ENCODE peak calls at places on chromosomes 6 and 20, in nine cellular contexts. One of them, this sample, is unnamed.

GRCh38 chr6:33583591-33584155 is 3.6 kb upstream of the BAK1 start:
- DNase-seq in left ventricle myocardium inferior: no peak
- DNase-seq in body of pancreas: no peak
- DNase-seq in neural progenitor cell: peak; percentile 46
- DNase-seq in CD8-positive, alpha-beta T cell: no peak
- DNase-seq in heart left ventricle: no peak
- DNase-seq in cardiac muscle cell: no peak
- DNase-seq in thoracic aorta: no peak
- DNase-seq in adipocyte: peak; percentile 29
- DNase-seq in this sample: peak; percentile 49

GRCh38 chr6:36911946-36912555 is 26.3 kb downstream of the C6orf89 start:
- DNase-seq in left ventricle myocardium inferior: no peak
- DNase-seq in body of pancreas: no peak
- DNase-seq in neural progenitor cell: no peak
- DNase-seq in CD8-positive, alpha-beta T cell: peak; percentile 14
- DNase-seq in heart left ventricle: no peak
- DNase-seq in cardiac muscle cell: no peak
- DNase-seq in thoracic aorta: no peak
- DNase-seq in adipocyte: no peak
- DNase-seq in this sample: no peak

GRCh38 chr6:108707328-108707976 is 140.8 kb upstream of the ARMC2 start:
- DNase-seq in left ventricle myocardium inferior: no peak
- DNase-seq in body of pancreas: no peak
- DNase-seq in neural progenitor cell: no peak
- DNase-seq in CD8-positive, alpha-beta T cell: no peak
- DNase-seq in heart left ventricle: no peak
- DNase-seq in cardiac muscle cell: no peak
- DNase-seq in thoracic aorta: no peak
- DNase-seq in adipocyte: no peak
- DNase-seq in this sample: no peak

GRCh38 chr20:4656491-4656890 is 65.2 kb upstream of the PRND start:
- DNase-seq in left ventricle myocardium inferior: no peak
- DNase-seq in body of pancreas: no peak
- DNase-seq in neural progenitor cell: no peak
- DNase-seq in CD8-positive, alpha-beta T cell: no peak
- DNase-seq in heart left ventricle: no peak
- DNase-seq in cardiac muscle cell: no peak
- DNase-seq in thoracic aorta: no peak
- DNase-seq in adipocyte: peak; percentile 47
- DNase-seq in this sample: no peak

GRCh38 chr6:133241901-133242760 is 974 bp downstream of the EYA4 start:
- DNase-seq in left ventricle myocardium inferior: peak; percentile 19
- DNase-seq in body of pancreas: peak; percentile 13
- DNase-seq in neural progenitor cell: peak; percentile 68
- DNase-seq in CD8-positive, alpha-beta T cell: no peak
- DNase-seq in heart left ventricle: peak; percentile 10
- DNase-seq in cardiac muscle cell: peak; percentile 43
- DNase-seq in thoracic aorta: no peak
- DNase-seq in adipocyte: peak; percentile 59
- DNase-seq in this sample: no peak

GRCh38 chr6:151675746-151676459 is 131.6 kb upstream of the ESR1 start:
- DNase-seq in left ventricle myocardium inferior: no peak
- DNase-seq in body of pancreas: peak; percentile 67
- DNase-seq in neural progenitor cell: peak; percentile 68
- DNase-seq in CD8-positive, alpha-beta T cell: peak; percentile 29
- DNase-seq in heart left ventricle: no peak
- DNase-seq in cardiac muscle cell: peak; percentile 69
- DNase-seq in thoracic aorta: no peak
- DNase-seq in adipocyte: peak; percentile 54
- DNase-seq in this sample: peak; percentile 56

GRCh38 chr20:58043122-58043865 is 185.2 kb downstream of the ANKRD60 start:
- DNase-seq in left ventricle myocardium inferior: no peak
- DNase-seq in body of pancreas: no peak
- DNase-seq in neural progenitor cell: no peak
- DNase-seq in CD8-positive, alpha-beta T cell: no peak
- DNase-seq in heart left ventricle: no peak
- DNase-seq in cardiac muscle cell: no peak
- DNase-seq in thoracic aorta: no peak
- DNase-seq in adipocyte: no peak
- DNase-seq in this sample: no peak

GRCh38 chr6:169885831-169886230 is 134.4 kb downstream of the ERMARD start:
- DNase-seq in left ventricle myocardium inferior: no peak
- DNase-seq in body of pancreas: no peak
- DNase-seq in neural progenitor cell: no peak
- DNase-seq in CD8-positive, alpha-beta T cell: no peak
- DNase-seq in heart left ventricle: no peak
- DNase-seq in cardiac muscle cell: no peak
- DNase-seq in thoracic aorta: no peak
- DNase-seq in adipocyte: no peak
- DNase-seq in this sample: no peak

GRCh38 chr6:144931172-144932035 is 646.3 kb downstream of the UTRN start:
- DNase-seq in left ventricle myocardium inferior: no peak
- DNase-seq in body of pancreas: peak; percentile 62
- DNase-seq in neural progenitor cell: peak; percentile 49
- DNase-seq in CD8-positive, alpha-beta T cell: peak; percentile 16
- DNase-seq in heart left ventricle: peak; percentile 8
- DNase-seq in cardiac muscle cell: peak; percentile 49
- DNase-seq in thoracic aorta: no peak
- DNase-seq in adipocyte: peak; percentile 75
- DNase-seq in this sample: peak; percentile 50

GRCh38 chr20:29119141-29119540 is 2138.3 kb upstream of the DEFB115 start:
- DNase-seq in left ventricle myocardium inferior: no peak
- DNase-seq in body of pancreas: no peak
- DNase-seq in neural progenitor cell: no peak
- DNase-seq in CD8-positive, alpha-beta T cell: no peak
- DNase-seq in heart left ventricle: no peak
- DNase-seq in cardiac muscle cell: no peak
- DNase-seq in thoracic aorta: no peak
- DNase-seq in adipocyte: no peak
- DNase-seq in this sample: no peak
- H3K9me3 ChIP-seq in left ventricle myocardium inferior: peaks cover 15% of the 10 kb centered on the region
- H3K9me3 ChIP-seq in body of pancreas: no peaks in the 10 kb centered on the region
- H3K9me3 ChIP-seq in neural progenitor cell: peaks cover 39% of the 10 kb centered on the region
- H3K9me3 ChIP-seq in CD8-positive, alpha-beta T cell: no peaks in the 10 kb centered on the region
- H3K9me3 ChIP-seq in heart left ventricle: peaks cover 2% of the 10 kb centered on the region
- H3K9me3 ChIP-seq in cardiac muscle cell: no peaks in the 10 kb centered on the region
- H3K9me3 ChIP-seq in thoracic aorta: no peaks in the 10 kb centered on the region
- H3K9me3 ChIP-seq in adipocyte: no peaks in the 10 kb centered on the region
- H3K9me3 ChIP-seq in this sample: peaks cover 3% of the 10 kb centered on the region

DNA sequence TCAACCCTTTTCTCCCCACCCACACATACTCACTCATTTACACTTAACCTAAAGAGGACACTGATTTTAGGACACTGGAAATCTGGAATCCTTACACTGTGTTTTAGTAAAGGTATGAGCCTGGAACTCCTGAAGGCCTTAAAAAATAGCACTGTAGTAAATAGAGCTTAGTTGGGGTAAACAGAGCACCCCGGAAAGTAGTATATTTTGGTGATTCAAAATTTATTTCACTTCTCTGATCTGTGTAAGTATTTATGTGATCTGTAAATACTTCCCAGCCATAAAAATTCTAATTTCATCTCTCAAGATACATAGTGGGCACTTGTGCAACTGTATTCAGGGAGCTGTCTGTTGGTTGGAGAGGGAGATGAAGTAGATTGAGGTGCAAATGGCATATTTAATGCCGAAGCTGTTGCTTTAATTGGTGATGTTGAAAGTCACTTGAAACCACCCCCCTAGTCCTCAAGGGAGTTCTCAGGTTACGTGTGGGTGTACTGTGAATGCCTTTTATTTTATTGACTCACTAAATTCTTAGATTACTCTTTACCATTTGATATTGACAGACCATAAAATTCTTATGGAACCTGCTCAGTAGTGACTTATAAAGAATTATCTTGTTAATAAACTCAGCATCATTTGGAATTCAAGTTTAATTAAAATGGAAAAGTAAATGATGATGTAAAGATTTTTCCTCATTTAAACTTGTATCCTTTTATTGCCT is 155.0 kb downstream of the SOX4 start:
- DNase-seq in left ventricle myocardium inferior: no peak
- DNase-seq in body of pancreas: no peak
- DNase-seq in neural progenitor cell: no peak
- DNase-seq in CD8-positive, alpha-beta T cell: no peak
- DNase-seq in heart left ventricle: no peak
- DNase-seq in cardiac muscle cell: no peak
- DNase-seq in thoracic aorta: no peak
- DNase-seq in adipocyte: peak; percentile 55
- DNase-seq in this sample: no peak
- H3K4me1 ChIP-seq in left ventricle myocardium inferior: peaks cover 5% of the 10 kb centered on the region
- H3K4me1 ChIP-seq in body of pancreas: no peaks in the 10 kb centered on the region
- H3K4me1 ChIP-seq in neural progenitor cell: peaks cover 61% of the 10 kb centered on the region
- H3K4me1 ChIP-seq in CD8-positive, alpha-beta T cell: no peaks in the 10 kb centered on the region
- H3K4me1 ChIP-seq in heart left ventricle: peaks cover 5% of the 10 kb centered on the region
- H3K4me1 ChIP-seq in cardiac muscle cell: peaks cover 38% of the 10 kb centered on the region
- H3K4me1 ChIP-seq in thoracic aorta: peaks cover 6% of the 10 kb centered on the region
- H3K4me1 ChIP-seq in adipocyte: no peaks in the 10 kb centered on the region
- H3K4me1 ChIP-seq in this sample: peaks cover 18% of the 10 kb centered on the region

GRCh38 chr6:79033279-79033678 is 44.8 kb downstream of the PHIP start:
- DNase-seq in left ventricle myocardium inferior: no peak
- DNase-seq in body of pancreas: no peak
- DNase-seq in neural progenitor cell: no peak
- DNase-seq in CD8-positive, alpha-beta T cell: no peak
- DNase-seq in heart left ventricle: no peak
- DNase-seq in cardiac muscle cell: no peak
- DNase-seq in thoracic aorta: no peak
- DNase-seq in adipocyte: no peak
- DNase-seq in this sample: no peak

GRCh38 chr6:79030023-79030422 is 48.0 kb downstream of the PHIP start:
- DNase-seq in left ventricle myocardium inferior: no peak
- DNase-seq in body of pancreas: no peak
- DNase-seq in neural progenitor cell: no peak
- DNase-seq in CD8-positive, alpha-beta T cell: no peak
- DNase-seq in heart left ventricle: no peak
- DNase-seq in cardiac muscle cell: no peak
- DNase-seq in thoracic aorta: no peak
- DNase-seq in adipocyte: no peak
- DNase-seq in this sample: no peak

GRCh38 chr6:79031821-79032590 is 46.0 kb downstream of the PHIP start:
- DNase-seq in left ventricle myocardium inferior: no peak
- DNase-seq in body of pancreas: no peak
- DNase-seq in neural progenitor cell: no peak
- DNase-seq in CD8-positive, alpha-beta T cell: no peak
- DNase-seq in heart left ventricle: no peak
- DNase-seq in cardiac muscle cell: no peak
- DNase-seq in thoracic aorta: no peak
- DNase-seq in adipocyte: peak; percentile 79
- DNase-seq in this sample: no peak

GRCh38 chr6:79030511-79030910 is 47.5 kb downstream of the PHIP start:
- DNase-seq in left ventricle myocardium inferior: no peak
- DNase-seq in body of pancreas: no peak
- DNase-seq in neural progenitor cell: no peak
- DNase-seq in CD8-positive, alpha-beta T cell: no peak
- DNase-seq in heart left ventricle: no peak
- DNase-seq in cardiac muscle cell: no peak
- DNase-seq in thoracic aorta: no peak
- DNase-seq in adipocyte: no peak
- DNase-seq in this sample: no peak

GRCh38 chr6:79028641-79029314 is 49.3 kb downstream of the PHIP start:
- DNase-seq in left ventricle myocardium inferior: no peak
- DNase-seq in body of pancreas: no peak
- DNase-seq in neural progenitor cell: no peak
- DNase-seq in CD8-positive, alpha-beta T cell: no peak
- DNase-seq in heart left ventricle: no peak
- DNase-seq in cardiac muscle cell: no peak
- DNase-seq in thoracic aorta: no peak
- DNase-seq in adipocyte: peak; percentile 22
- DNase-seq in this sample: no peak
- H3K36me3 ChIP-seq in left ventricle myocardium inferior: peaks cover 16% of the 10 kb centered on the region
- H3K36me3 ChIP-seq in body of pancreas: peaks cover 2% of the 10 kb centered on the region
- H3K36me3 ChIP-seq in neural progenitor cell: peaks cover 31% of the 10 kb centered on the region
- H3K36me3 ChIP-seq in CD8-positive, alpha-beta T cell: no peaks in the 10 kb centered on the region
- H3K36me3 ChIP-seq in heart left ventricle: peaks cover 3% of the 10 kb centered on the region
- H3K36me3 ChIP-seq in cardiac muscle cell: peaks cover 4% of the 10 kb centered on the region
- H3K36me3 ChIP-seq in thoracic aorta: peaks cover 3% of the 10 kb centered on the region
- H3K36me3 ChIP-seq in adipocyte: peaks cover 14% of the 10 kb centered on the region
- H3K36me3 ChIP-seq in this sample: no peaks in the 10 kb centered on the region

DNA sequence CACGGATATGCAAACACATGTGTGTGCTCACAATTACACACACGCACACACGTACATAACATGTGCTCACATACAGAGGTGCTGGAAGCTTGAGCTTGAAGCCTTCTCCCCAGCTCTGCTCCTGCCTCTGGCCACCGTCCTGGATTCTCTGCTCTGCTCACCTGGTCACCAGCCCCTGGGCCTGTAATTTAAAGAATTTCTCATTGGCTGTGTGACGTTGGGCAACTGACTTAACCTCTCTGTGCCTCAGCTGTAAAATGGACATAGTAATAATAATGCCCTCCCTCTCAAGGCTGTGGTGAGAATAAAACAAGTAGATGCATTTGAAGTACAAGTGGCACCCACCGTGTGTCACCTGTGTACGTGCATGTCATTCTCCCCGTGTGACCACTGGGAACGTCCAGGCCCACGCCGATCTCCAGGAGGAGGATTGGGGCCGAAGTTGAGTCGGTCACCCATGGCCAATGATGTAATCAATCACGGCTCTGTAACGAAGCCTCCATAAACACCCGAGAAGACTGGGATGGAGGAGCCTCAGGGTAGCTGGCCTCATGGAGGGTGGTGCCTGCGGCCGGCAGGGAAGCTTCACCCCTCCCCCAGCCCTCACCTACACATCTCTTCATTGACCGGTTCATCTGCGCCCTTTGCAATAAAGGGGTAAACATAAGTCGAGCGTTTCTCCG is 160.9 kb upstream of the AFDN start:
- DNase-seq in left ventricle myocardium inferior: no peak
- DNase-seq in body of pancreas: no peak
- DNase-seq in neural progenitor cell: no peak
- DNase-seq in CD8-positive, alpha-beta T cell: no peak
- DNase-seq in heart left ventricle: no peak
- DNase-seq in cardiac muscle cell: no peak
- DNase-seq in thoracic aorta: no peak
- DNase-seq in adipocyte: no peak
- DNase-seq in this sample: no peak
- H3K9me3 ChIP-seq in left ventricle myocardium inferior: no peaks in the 10 kb centered on the region
- H3K9me3 ChIP-seq in body of pancreas: no peaks in the 10 kb centered on the region
- H3K9me3 ChIP-seq in neural progenitor cell: no peaks in the 10 kb centered on the region
- H3K9me3 ChIP-seq in CD8-positive, alpha-beta T cell: no peaks in the 10 kb centered on the region
- H3K9me3 ChIP-seq in heart left ventricle: no peaks in the 10 kb centered on the region
- H3K9me3 ChIP-seq in cardiac muscle cell: no peaks in the 10 kb centered on the region
- H3K9me3 ChIP-seq in thoracic aorta: no peaks in the 10 kb centered on the region
- H3K9me3 ChIP-seq in adipocyte: no peaks in the 10 kb centered on the region
- H3K9me3 ChIP-seq in this sample: no peaks in the 10 kb centered on the region

DNA sequence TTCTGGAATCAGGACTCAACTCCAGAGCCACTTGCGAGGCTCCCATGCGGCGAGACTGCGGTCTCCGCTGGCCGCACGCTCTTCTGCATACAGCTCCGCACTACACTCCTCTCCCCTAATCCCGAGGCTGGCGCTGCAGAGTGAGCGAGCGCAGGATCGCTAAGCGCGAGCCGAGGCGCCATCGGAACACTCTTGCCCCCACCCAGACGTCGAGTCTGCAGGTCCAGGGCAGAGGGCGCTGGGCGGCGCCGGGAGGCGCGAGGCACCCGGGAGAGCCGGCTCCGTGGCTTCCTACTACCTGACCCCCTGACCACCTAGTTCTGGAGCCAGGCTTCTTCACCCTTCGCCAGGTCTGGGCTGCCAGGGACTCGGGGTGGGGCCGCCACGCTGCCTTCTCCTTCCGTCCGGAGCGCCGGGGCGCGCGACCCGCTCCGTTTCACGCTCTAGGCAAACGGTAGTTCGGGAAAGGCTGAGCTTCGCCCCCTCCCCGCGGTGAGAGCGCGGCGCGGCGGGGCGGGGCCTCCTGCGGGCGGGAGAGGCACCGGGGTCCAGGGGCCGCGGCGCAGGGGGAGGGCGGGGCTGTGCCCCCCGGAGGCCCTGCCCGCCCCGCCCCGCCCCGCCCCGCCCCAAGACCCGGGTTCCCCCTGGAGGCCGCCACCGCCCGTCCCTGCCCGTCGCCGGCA is 5.4 kb upstream of the TUBB2A start:
- DNase-seq in left ventricle myocardium inferior: peak; percentile 70
- DNase-seq in body of pancreas: peak; percentile 77
- DNase-seq in neural progenitor cell: peak; percentile 93
- DNase-seq in CD8-positive, alpha-beta T cell: peak; percentile 68
- DNase-seq in heart left ventricle: peak; percentile 67
- DNase-seq in cardiac muscle cell: peak; percentile 89
- DNase-seq in thoracic aorta: no peak
- DNase-seq in adipocyte: peak; percentile 88
- DNase-seq in this sample: peak; percentile 89
- H3K4me1 ChIP-seq in left ventricle myocardium inferior: peaks cover 50% of the 10 kb centered on the region
- H3K4me1 ChIP-seq in body of pancreas: peaks cover 33% of the 10 kb centered on the region
- H3K4me1 ChIP-seq in neural progenitor cell: peaks cover 79% of the 10 kb centered on the region
- H3K4me1 ChIP-seq in CD8-positive, alpha-beta T cell: peaks cover 33% of the 10 kb centered on the region
- H3K4me1 ChIP-seq in heart left ventricle: peaks cover 12% of the 10 kb centered on the region
- H3K4me1 ChIP-seq in cardiac muscle cell: peaks cover 4% of the 10 kb centered on the region
- H3K4me1 ChIP-seq in thoracic aorta: peaks cover 4% of the 10 kb centered on the region
- H3K4me1 ChIP-seq in adipocyte: peaks cover 26% of the 10 kb centered on the region
- H3K4me1 ChIP-seq in this sample: peaks cover 47% of the 10 kb centered on the region

This sample was measured in Caco-2.